ENCODE peak calls at places on chromosomes 16 and 17, in six cellular contexts. B is tibial nerve; P is OCI-LY7; A is CD4-positive, CD25-positive, alpha-beta regulatory T cell; Q is endothelial cell of umbilical vein; N is heart right ventricle. C is an unnamed sample.

GRCh38 chr17:75684249-75684648 is 17.1 kb downstream of the SAP30BP start:
- DNase-seq in P (no peak), Q (peak; percentile 54), B (no peak), N (no peak), A (no peak), C (no peak)

GRCh38 chr16:63907251-63907650 is 1214.6 kb downstream of the CDH11 start:
- DNase-seq in B (no peak), Q (no peak), N (no peak), P (no peak), A (no peak), C (no peak)

GRCh38 chr16:66364117-66364958 is 2.2 kb upstream of the CDH5 start:
- DNase-seq in N (peak; percentile 79), Q (peak; percentile 85), P (no peak), B (peak; percentile 64), A (no peak), C (no peak)

GRCh38 chr17:67999291-67999911 is 3.1 kb upstream of the C17orf58 start:
- DNase-seq in P (no peak), A (no peak), Q (no peak), N (no peak), B (no peak), C (no peak)

GRCh38 chr16:81035975-81036750 is 521 bp downstream of the ATMIN start:
- DNase-seq in N (peak; percentile 12), B (no peak), P (peak; percentile 72), Q (peak; percentile 40), A (peak; percentile 43), C (no peak)

GRCh38 chr17:66203274-66204015 is 11.5 kb upstream of the CEP112 start:
- DNase-seq in N (no peak), A (no peak), Q (no peak), P (no peak), B (no peak), C (no peak)

GRCh38 chr16:75481475-75481874 is 13.8 kb downstream of the CHST6 start:
- DNase-seq in B (no peak), P (no peak), N (no peak), Q (no peak), A (no peak), C (no peak)

GRCh38 chr17:68344701-68345136 is 53.4 kb downstream of the ARSG start:
- DNase-seq in N (no peak), B (no peak), P (peak; percentile 53), A (peak; percentile 10), Q (no peak), C (no peak)

GRCh38 chr16:50838165-50838564 is 96.3 kb downstream of the CYLD start:
- DNase-seq in A (no peak), Q (no peak), B (no peak), N (no peak), P (no peak), C (no peak)

GRCh38 chr16:72938426-72939164 is 109.3 kb downstream of the ZFHX3 start:
- DNase-seq in N (peak; percentile 91), A (no peak), B (peak; percentile 90), P (no peak), Q (peak; percentile 72), C (no peak)

GRCh38 chr17:7839890-7840260 is 5.9 kb downstream of the KDM6B start:
- DNase-seq in P (peak; percentile 91), A (no peak), Q (no peak), N (no peak), B (no peak), C (no peak)

GRCh38 chr17:7836596-7837374 is 2.8 kb downstream of the KDM6B start:
- DNase-seq in N (peak; percentile 95), Q (peak; percentile 92), A (peak; percentile 71), B (peak; percentile 98), P (peak; percentile 93), C (peak; percentile 96)

GRCh38 chr17:7839199-7839889 is 5.3 kb downstream of the KDM6B start:
- DNase-seq in P (peak; percentile 57), B (no peak), A (no peak), Q (no peak), N (no peak), C (no peak)

GRCh38 chr17:7837375-7838290 is 3.6 kb downstream of the KDM6B start:
- DNase-seq in Q (no peak), P (peak; percentile 73), N (no peak), B (no peak), A (no peak), C (no peak)

DNA sequence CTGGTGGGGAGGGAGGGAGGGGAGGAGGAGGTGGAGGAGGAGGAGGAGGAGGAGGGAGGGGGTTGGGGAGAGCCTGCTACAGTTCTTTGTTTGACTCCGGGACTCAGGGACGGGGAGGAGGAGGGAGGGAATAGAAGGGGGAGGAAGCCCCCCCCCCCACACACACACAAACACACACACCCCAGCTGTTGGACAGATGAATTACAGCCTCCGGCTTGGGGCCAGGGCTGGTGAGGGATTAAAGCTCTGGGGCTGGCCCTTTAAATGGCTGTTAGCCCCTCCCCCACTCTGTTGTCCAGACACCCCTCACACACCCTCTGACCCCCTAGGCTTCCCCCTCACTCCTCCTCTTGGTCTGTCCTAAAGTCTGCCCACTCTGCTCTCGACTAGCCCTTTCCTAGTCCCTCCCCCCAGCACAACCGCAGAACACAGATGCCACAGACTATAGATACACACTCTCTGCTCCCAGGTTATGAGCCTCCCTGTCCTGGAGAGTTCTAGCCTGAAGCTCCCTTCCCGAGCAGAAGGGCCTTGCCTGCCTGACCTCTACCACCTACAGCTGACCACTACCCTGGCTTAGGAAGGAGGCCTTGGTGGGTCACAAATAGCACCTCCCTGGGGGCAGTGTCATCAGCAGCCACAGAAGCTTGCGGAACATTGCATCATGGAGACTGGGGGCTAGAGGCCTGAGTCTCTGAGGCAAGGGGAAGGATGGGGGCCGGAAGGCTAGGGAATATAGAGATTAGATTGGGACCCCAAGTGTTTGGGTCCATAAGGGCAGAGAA is 4.5 kb downstream of the KDM6B start:
- DNase-seq in B (no peak), N (no peak), P (peak; percentile 91), Q (no peak), A (no peak), C (no peak)
- H3K4me1 ChIP-seq in B (peaks cover 40% of the 10 kb centered on the region), N (peaks cover 61% of the 10 kb centered on the region), P (peaks cover 41% of the 10 kb centered on the region), Q (peaks cover 40% of the 10 kb centered on the region), A (peaks cover 85% of the 10 kb centered on the region), C (peaks cover 78% of the 10 kb centered on the region)

GRCh38 chr17:50274142-50274944 is at the start of gene TMEM92:
- DNase-seq in P (no peak), Q (no peak), N (no peak), B (no peak), A (no peak), C (peak; percentile 62)
- H3K4me1 ChIP-seq in P (no peaks in the 10 kb centered on the region), Q (peaks cover 9% of the 10 kb centered on the region), N (no peaks in the 10 kb centered on the region), B (peaks cover 16% of the 10 kb centered on the region), A (peaks cover 9% of the 10 kb centered on the region), C (peaks cover 31% of the 10 kb centered on the region)

GRCh38 chr17:79026345-79027273 is 2.6 kb downstream of the C1QTNF1 start:
- DNase-seq in Q (no peak), N (no peak), B (no peak), P (no peak), A (no peak), C (peak; percentile 61)

GRCh38 chr17:79027274-79027924 is 3.4 kb downstream of the C1QTNF1 start:
- DNase-seq in Q (no peak), N (no peak), B (no peak), P (no peak), A (no peak), C (no peak)

GRCh38 chr17:79027925-79028491 is 4.0 kb downstream of the C1QTNF1 start:
- DNase-seq in Q (no peak), A (no peak), P (no peak), N (no peak), B (no peak), C (no peak)

GRCh38 chr17:79029327-79030009 is 5.5 kb downstream of the C1QTNF1 start:
- DNase-seq in B (no peak), Q (no peak), N (no peak), A (no peak), P (no peak), C (no peak)

DNA sequence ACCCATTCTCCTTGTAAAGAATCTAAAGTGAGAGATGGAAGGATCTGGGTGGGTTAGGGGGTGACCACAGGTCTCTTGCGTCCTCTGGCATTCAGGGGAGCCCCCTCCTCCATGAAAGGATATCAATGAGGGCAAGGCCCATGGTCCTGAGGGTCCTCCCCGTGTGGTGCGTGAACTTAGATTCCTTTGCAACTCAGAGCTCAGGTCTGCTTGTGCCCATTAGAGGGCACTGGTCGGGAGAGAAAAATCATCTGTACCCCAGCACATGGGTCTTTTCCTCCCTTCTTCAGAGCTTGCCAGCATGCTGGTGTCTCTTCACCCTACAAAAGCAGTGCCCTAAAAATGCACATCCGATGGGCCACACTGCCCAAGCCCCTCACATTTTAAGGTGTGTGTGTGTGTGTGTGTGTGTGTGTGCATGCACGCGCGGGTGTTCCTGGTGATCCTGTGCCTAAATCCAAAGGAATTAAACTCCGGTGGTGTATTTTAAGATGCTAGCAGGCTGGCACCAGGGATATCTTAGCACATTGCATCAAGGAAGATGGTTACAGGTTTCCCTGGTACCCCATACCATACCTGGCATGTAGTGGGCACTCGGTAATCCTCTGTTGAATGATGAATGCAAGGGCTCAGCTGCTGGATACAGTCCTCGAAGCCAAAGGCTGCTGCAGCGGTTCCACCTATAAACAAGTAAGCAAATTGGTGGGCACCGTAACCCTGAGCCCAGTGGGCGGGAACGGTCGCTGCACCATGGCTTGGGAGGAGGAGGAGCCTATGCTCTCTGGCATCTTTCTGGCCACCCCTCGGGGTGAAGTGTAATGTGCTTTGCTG is 4.7 kb downstream of the C1QTNF1 start:
- DNase-seq in A (no peak), B (no peak), Q (no peak), P (no peak), N (no peak), C (no peak)
- H3K4me1 ChIP-seq in A (peaks cover 11% of the 10 kb centered on the region), B (peaks cover 33% of the 10 kb centered on the region), Q (peaks cover 28% of the 10 kb centered on the region), P (no peaks in the 10 kb centered on the region), N (peaks cover 47% of the 10 kb centered on the region), C (peaks cover 45% of the 10 kb centered on the region)

GRCh38 chr17:57938061-57938502 is 17.1 kb downstream of the CUEDC1 start:
- DNase-seq in N (no peak), Q (no peak), A (no peak), B (no peak), P (no peak), C (no peak)

GRCh38 chr17:57940217-57940616 is 15.0 kb downstream of the CUEDC1 start:
- DNase-seq in P (no peak), A (no peak), Q (no peak), B (no peak), N (no peak), C (no peak)

GRCh38 chr17:57939797-57940196 is 15.4 kb downstream of the CUEDC1 start:
- DNase-seq in A (no peak), Q (no peak), B (no peak), P (peak; percentile 95), N (no peak), C (no peak)

GRCh38 chr17:57937492-57937891 is 17.7 kb downstream of the CUEDC1 start:
- DNase-seq in Q (no peak), P (no peak), N (no peak), A (no peak), B (no peak), C (no peak)

GRCh38 chr17:57935833-57936807 is 19.1 kb downstream of the CUEDC1 start:
- DNase-seq in A (no peak), B (no peak), Q (no peak), P (no peak), N (peak; percentile 63), C (no peak)
- H3K4me1 ChIP-seq in A (peaks cover 4% of the 10 kb centered on the region), B (peaks cover 67% of the 10 kb centered on the region), Q (peaks cover 20% of the 10 kb centered on the region), P (peaks cover 21% of the 10 kb centered on the region), N (peaks cover 81% of the 10 kb centered on the region), C (peaks cover 54% of the 10 kb centered on the region)

DNA sequence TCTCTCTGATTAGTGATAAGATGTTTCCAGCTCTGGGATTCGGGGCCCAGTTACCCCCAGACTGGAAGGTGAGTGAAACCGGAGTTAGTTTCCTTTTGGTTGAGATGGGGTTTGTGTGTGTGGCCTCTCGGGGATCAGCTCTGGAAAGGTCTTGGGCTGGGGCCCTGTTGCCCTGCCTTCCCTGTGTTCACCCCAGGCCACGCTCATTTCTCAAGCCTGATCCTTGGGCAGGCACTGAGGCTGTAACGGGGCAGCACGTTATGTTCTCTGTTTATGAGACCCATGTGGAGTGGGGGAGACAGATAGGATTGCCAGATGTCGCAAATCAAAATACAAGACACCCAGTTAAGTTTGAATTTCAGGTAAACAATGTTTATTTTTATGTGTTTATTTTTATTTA is 35.5 kb downstream of the CPNE2 start:
- DNase-seq in Q (no peak), N (no peak), P (no peak), A (no peak), B (no peak), C (no peak)
- H3K4me1 ChIP-seq in Q (no peaks in the 10 kb centered on the region), N (no peaks in the 10 kb centered on the region), P (peaks cover 23% of the 10 kb centered on the region), A (peaks cover 77% of the 10 kb centered on the region), B (peaks cover 5% of the 10 kb centered on the region), C (no peaks in the 10 kb centered on the region)

C was measured in HCT116.